ENCODE peak calls at places on chromosome 21, in ten cellular contexts. J is NCI-H1436; Z is activated naive CD8-positive, alpha-beta T cell treated with anti-CD3 and anti-CD28 coated beads, Interleukin-2, amount 50 U/mL, for 24 hours; Q is ascending aorta; F is CD8-positive, alpha-beta T cell; Y is cardiac fibroblast; I is AG10803; W is choroid plexus epithelial cell; G is dorsolateral prefrontal cortex; X is WTC11. D is an unnamed sample.

GRCh38 chr21:41316641-41317392 is at the start of gene FAM3B:
- DNase-seq in J (peak; percentile 30), Z (no peak), Q (no peak), F (no peak), Y (no peak), I (no peak), W (no peak), G (no peak), X (peak; percentile 80), D (no peak)

GRCh38 chr21:42347601-42348327 is 3.0 kb downstream of the TFF2 start:
- DNase-seq in J (no peak), Z (no peak), Q (no peak), F (no peak), Y (no peak), I (no peak), W (no peak), G (no peak), X (no peak), D (no peak)

GRCh38 chr21:36830041-36830440 is 131.1 kb downstream of the SIM2 start:
- DNase-seq in J (no peak), Z (no peak), Q (no peak), F (no peak), Y (no peak), I (no peak), W (no peak), G (no peak), X (no peak), D (no peak)

GRCh38 chr21:43864806-43865470 is at the start of gene AGPAT3:
- DNase-seq in J (no peak), Z (peak; percentile 40), Q (no peak), F (peak; percentile 24), Y (no peak), I (peak; percentile 17), W (no peak), G (no peak), X (no peak), D (peak; percentile 44)

GRCh38 chr21:20997633-20998455 is at the start of gene NCAM2:
- DNase-seq in J (peak; percentile 54), Z (peak; percentile 53), Q (peak; percentile 73), F (peak; percentile 38), Y (peak; percentile 92), I (peak; percentile 87), W (peak; percentile 89), G (peak; percentile 77), X (peak; percentile 73), D (peak; percentile 44)

GRCh38 chr21:38487906-38488639 is 10.2 kb downstream of the ERG start:
- DNase-seq in J (no peak), Z (no peak), Q (no peak), F (no peak), Y (no peak), I (no peak), W (no peak), G (no peak), X (no peak), D (no peak)

GRCh38 chr21:38806153-38806941 is 618 bp downstream of the ETS2 start:
- DNase-seq in J (no peak), Z (peak; percentile 46), Q (peak; percentile 70), F (peak; percentile 11), Y (no peak), I (no peak), W (no peak), G (no peak), X (peak; percentile 47), D (peak; percentile 42)

GRCh38 chr21:25885880-25886279 is 151.1 kb downstream of the GABPA start:
- DNase-seq in J (no peak), Z (no peak), Q (no peak), F (no peak), Y (no peak), I (no peak), W (no peak), G (no peak), X (no peak), D (no peak)

GRCh38 chr21:20592482-20592881 is 405.7 kb upstream of the NCAM2 start:
- DNase-seq in J (no peak), Z (no peak), Q (no peak), F (no peak), Y (no peak), I (no peak), W (no peak), G (no peak), X (no peak), D (no peak)

GRCh38 chr21:44681152-44681551 is 811 bp downstream of the KRTAP12-1 start:
- DNase-seq in J (no peak), Z (no peak), Q (peak; percentile 45), F (no peak), Y (no peak), I (no peak), W (no peak), G (no peak), X (no peak), D (no peak)